ENCODE peak calls at places on chromosomes 2 and 18, in ten cellular contexts. Y is uterus; M is astrocyte; Z is HepG2; J is heart left ventricle; O is psoas muscle; L is right cardiac atrium; V is CD8-positive, alpha-beta memory T cell; D is CD8-positive, alpha-beta T cell; U is fibroblast of lung. Q is an unnamed sample.
A peak's percentile ranks its signal among the peaks of the same experiment; 100 is the strongest.

GRCh38 chr2:176507736-176508135 is 238.5 kb downstream of the MTX2 start:
- DNase-seq in Y (no peak), M (peak; percentile 59), Z (no peak), J (no peak), O (no peak), L (no peak), V (no peak), D (no peak), U (peak; percentile 68), Q (no peak)

GRCh38 chr2:219253753-219254589 is at the start of gene TUBA4A:
- DNase-seq in Y (peak; percentile 72), M (peak; percentile 18), Z (peak; percentile 58), J (peak; percentile 93), O (peak; percentile 90), L (peak; percentile 89), V (peak; percentile 90), D (peak; percentile 89), U (peak; percentile 52), Q (peak; percentile 58)

GRCh38 chr18:13629841-13630747 is 96.3 kb downstream of the FAM210A start:
- DNase-seq in Y (peak; percentile 62), M (peak; percentile 10), Z (peak; percentile 67), J (no peak), O (no peak), L (peak; percentile 46), V (no peak), D (peak; percentile 47), U (peak; percentile 43), Q (no peak)

GRCh38 chr2:31442376-31442775 is 27.8 kb upstream of the XDH start:
- DNase-seq in Y (no peak), M (no peak), Z (no peak), J (no peak), O (no peak), L (no peak), V (no peak), D (no peak), U (no peak), Q (no peak)

GRCh38 chr2:61937881-61938280 is 32.4 kb downstream of the COMMD1 start:
- DNase-seq in Y (no peak), M (no peak), Z (no peak), J (no peak), O (no peak), L (no peak), V (no peak), D (no peak), U (no peak), Q (no peak)

GRCh38 chr2:11234309-11234708 is 79.0 kb downstream of the SLC66A3 start:
- DNase-seq in Y (no peak), M (no peak), Z (no peak), J (no peak), O (no peak), L (no peak), V (no peak), D (no peak), U (no peak), Q (no peak)

GRCh38 chr18:13379930-13380665 is 161.5 kb downstream of the LDLRAD4 start:
- DNase-seq in Y (no peak), M (no peak), Z (no peak), J (no peak), O (no peak), L (no peak), V (no peak), D (peak; percentile 9), U (no peak), Q (no peak)

GRCh38 chr2:182506606-182507005 is 79.8 kb upstream of the PDE1A start:
- DNase-seq in Y (no peak), M (peak; percentile 69), Z (no peak), J (no peak), O (no peak), L (peak; percentile 19), V (no peak), D (no peak), U (peak; percentile 73), Q (no peak)

GRCh38 chr2:43155842-43156511 is 70.4 kb downstream of the ZFP36L2 start:
- DNase-seq in Y (no peak), M (no peak), Z (no peak), J (no peak), O (no peak), L (peak; percentile 14), V (no peak), D (no peak), U (no peak), Q (no peak)

GRCh38 chr18:79869591-79870368 is 72.0 kb downstream of the KCNG2 start:
- DNase-seq in Y (no peak), M (no peak), Z (no peak), J (no peak), O (no peak), L (no peak), V (no peak), D (no peak), U (no peak), Q (peak; percentile 55)

GRCh38 chr18:69795785-69796184 is 151.9 kb downstream of the CD226 start:
- DNase-seq in Y (no peak), M (peak; percentile 29), Z (no peak), J (no peak), O (no peak), L (no peak), V (no peak), D (no peak), U (peak; percentile 32), Q (no peak)

GRCh38 chr18:55539240-55539639 is 48.8 kb downstream of the TCF4 start:
- DNase-seq in Y (no peak), M (peak; percentile 76), Z (no peak), J (no peak), O (no peak), L (no peak), V (no peak), D (no peak), U (peak; percentile 74), Q (no peak)

GRCh38 chr2:143282684-143283083 is 153.5 kb downstream of the ARHGAP15 start:
- DNase-seq in Y (no peak), M (no peak), Z (no peak), J (no peak), O (no peak), L (no peak), V (peak; percentile 8), D (no peak), U (no peak), Q (no peak)

GRCh38 chr2:29040552-29040951 is 33.8 kb downstream of the PCARE start:
- DNase-seq in Y (no peak), M (no peak), Z (no peak), J (no peak), O (no peak), L (no peak), V (no peak), D (no peak), U (no peak), Q (no peak)

GRCh38 chr18:78525364-78526111 is 454.1 kb upstream of the SALL3 start:
- DNase-seq in Y (no peak), M (peak; percentile 4), Z (no peak), J (no peak), O (no peak), L (no peak), V (no peak), D (no peak), U (peak; percentile 5), Q (no peak)

GRCh38 chr2:68368657-68369339 is 3.7 kb downstream of the PLEK start:
- DNase-seq in Y (no peak), M (peak; percentile 85), Z (no peak), J (no peak), O (no peak), L (no peak), V (no peak), D (no peak), U (peak; percentile 88), Q (no peak)
- H3K4me3 ChIP-seq in Y (no peak overlapping the region), M (no peak overlapping the region), Z (no peak overlapping the region), J (no peak overlapping the region), O (no peak overlapping the region), L (no peak overlapping the region), V (peak overlapping the region; percentile 33), D (no peak overlapping the region), U (no peak overlapping the region), Q (no peak overlapping the region)

GRCh38 chr18:49811151-49811938 is 2.0 kb downstream of the ACAA2 start:
- DNase-seq in Y (no peak), M (no peak), Z (no peak), J (no peak), O (no peak), L (no peak), V (no peak), D (no peak), U (no peak), Q (no peak)
- H3K27ac ChIP-seq in Y (no peak overlapping the region), M (no peak overlapping the region), Z (peak overlapping the region; percentile 96), J (no peak overlapping the region), O (no peak overlapping the region), L (no peak overlapping the region), V (no peak overlapping the region), D (no peak overlapping the region), U (no peak overlapping the region), Q (no peak overlapping the region)

GRCh38 chr2:209468796-209469325 is 45.0 kb downstream of the MAP2 start:
- DNase-seq in Y (no peak), M (no peak), Z (no peak), J (no peak), O (no peak), L (no peak), V (no peak), D (no peak), U (no peak), Q (no peak)

GRCh38 chr2:209469481-209469880 is 45.6 kb downstream of the MAP2 start:
- DNase-seq in Y (no peak), M (no peak), Z (no peak), J (no peak), O (no peak), L (no peak), V (no peak), D (no peak), U (no peak), Q (no peak)

GRCh38 chr2:209471037-209471436 is 47.2 kb downstream of the MAP2 start:
- DNase-seq in Y (no peak), M (peak; percentile 62), Z (no peak), J (no peak), O (no peak), L (no peak), V (no peak), D (no peak), U (peak; percentile 71), Q (no peak)

GRCh38 chr2:209472386-209472832 is 48.6 kb downstream of the MAP2 start:
- DNase-seq in Y (no peak), M (peak; percentile 64), Z (no peak), J (no peak), O (no peak), L (no peak), V (no peak), D (no peak), U (peak; percentile 70), Q (no peak)

GRCh38 chr2:209470466-209470865 is 46.6 kb downstream of the MAP2 start:
- DNase-seq in Y (no peak), M (no peak), Z (no peak), J (no peak), O (no peak), L (no peak), V (no peak), D (no peak), U (no peak), Q (no peak)
- H3K4me1 ChIP-seq in Y (no peaks in the 10 kb centered on the region), M (peaks cover 23% of the 10 kb centered on the region), Z (no peaks in the 10 kb centered on the region), J (peaks cover 24% of the 10 kb centered on the region), O (no peaks in the 10 kb centered on the region), L (no peaks in the 10 kb centered on the region), V (no peaks in the 10 kb centered on the region), D (no peaks in the 10 kb centered on the region), U (peaks cover 9% of the 10 kb centered on the region), Q (peaks cover 4% of the 10 kb centered on the region)

DNA sequence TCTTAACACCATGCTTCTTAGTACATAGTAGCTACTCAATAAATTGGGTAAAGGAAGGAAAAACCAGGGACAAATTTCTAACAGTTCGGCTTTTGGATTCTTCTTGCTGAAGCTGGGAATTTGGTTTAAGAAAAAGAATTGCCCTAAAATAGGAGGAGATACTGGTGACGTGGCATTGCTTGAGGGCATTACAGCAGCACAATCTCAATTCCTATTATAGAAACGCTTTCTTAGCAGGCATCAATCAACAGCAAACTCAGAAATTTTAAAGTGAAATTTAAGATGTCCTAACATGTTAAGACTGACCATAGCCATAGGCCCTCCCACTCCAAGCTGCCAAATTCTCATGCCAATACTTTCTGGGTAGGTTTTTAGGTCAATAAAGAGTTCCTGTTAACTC is 169.5 kb downstream of the SRBD1 start:
- DNase-seq in Y (no peak), M (no peak), Z (no peak), J (no peak), O (no peak), L (no peak), V (no peak), D (no peak), U (no peak), Q (no peak)
- H3K4me3 ChIP-seq in Y (no peak overlapping the region), M (no peak overlapping the region), Z (no peak overlapping the region), J (no peak overlapping the region), O (no peak overlapping the region), L (no peak overlapping the region), V (no peak overlapping the region), D (no peak overlapping the region), U (no peak overlapping the region), Q (no peak overlapping the region)